ENCODE peak calls at places on chromosome 22, in seven cellular contexts. One of them, this sample, is unnamed.

GRCh38 chr22:28408702-28409101 is 270.9 kb downstream of the TTC28 start:
- DNase-seq in osteoblast: no peak
- DNase-seq in stomach: no peak
- DNase-seq in DND-41: no peak
- DNase-seq in GM23248: no peak
- DNase-seq in esophagus muscularis mucosa: no peak
- DNase-seq in prostate gland: no peak
- DNase-seq in this sample: no peak

GRCh38 chr22:25714739-25715138 is 27.2 kb upstream of the MYO18B start:
- DNase-seq in GM23248: no peak
- DNase-seq in esophagus muscularis mucosa: no peak
- DNase-seq in stomach: no peak
- DNase-seq in DND-41: no peak
- DNase-seq in osteoblast: no peak
- DNase-seq in prostate gland: no peak
- DNase-seq in this sample: no peak

GRCh38 chr22:45976351-45977002 is 485 bp downstream of the WNT7B start:
- DNase-seq in GM23248: peak; percentile 30
- DNase-seq in DND-41: no peak
- DNase-seq in prostate gland: no peak
- DNase-seq in stomach: no peak
- DNase-seq in osteoblast: peak; percentile 79
- DNase-seq in esophagus muscularis mucosa: no peak
- DNase-seq in this sample: no peak

GRCh38 chr22:29801796-29802195 is 34.6 kb downstream of the UQCR10 start:
- DNase-seq in osteoblast: peak; percentile 46
- DNase-seq in prostate gland: no peak
- DNase-seq in stomach: no peak
- DNase-seq in DND-41: no peak
- DNase-seq in GM23248: no peak
- DNase-seq in esophagus muscularis mucosa: no peak
- DNase-seq in this sample: no peak

GRCh38 chr22:27719535-27720227 is 81.9 kb downstream of the MN1 start:
- DNase-seq in prostate gland: peak; percentile 67
- DNase-seq in esophagus muscularis mucosa: no peak
- DNase-seq in osteoblast: peak; percentile 65
- DNase-seq in GM23248: peak; percentile 39
- DNase-seq in DND-41: no peak
- DNase-seq in stomach: no peak
- DNase-seq in this sample: no peak

GRCh38 chr22:36334838-36335603 is 52.7 kb downstream of the MYH9 start:
- DNase-seq in osteoblast: peak; percentile 90
- DNase-seq in DND-41: no peak
- DNase-seq in prostate gland: peak; percentile 51
- DNase-seq in esophagus muscularis mucosa: no peak
- DNase-seq in GM23248: peak; percentile 85
- DNase-seq in stomach: no peak
- DNase-seq in this sample: no peak

GRCh38 chr22:50672471-50673230 is at the start of gene SHANK3:
- DNase-seq in GM23248: no peak
- DNase-seq in stomach: no peak
- DNase-seq in osteoblast: peak; percentile 69
- DNase-seq in prostate gland: no peak
- DNase-seq in DND-41: no peak
- DNase-seq in esophagus muscularis mucosa: no peak
- DNase-seq in this sample: peak; percentile 49

GRCh38 chr22:40557972-40558371 is 78.5 kb downstream of the MRTFA start:
- DNase-seq in stomach: no peak
- DNase-seq in DND-41: no peak
- DNase-seq in osteoblast: no peak
- DNase-seq in prostate gland: no peak
- DNase-seq in esophagus muscularis mucosa: no peak
- DNase-seq in GM23248: no peak
- DNase-seq in this sample: no peak

GRCh38 chr22:28023036-28023435 is 104.0 kb upstream of the PITPNB start:
- DNase-seq in GM23248: no peak
- DNase-seq in DND-41: no peak
- DNase-seq in stomach: no peak
- DNase-seq in prostate gland: no peak
- DNase-seq in osteoblast: peak; percentile 45
- DNase-seq in esophagus muscularis mucosa: no peak
- DNase-seq in this sample: no peak

DNA sequence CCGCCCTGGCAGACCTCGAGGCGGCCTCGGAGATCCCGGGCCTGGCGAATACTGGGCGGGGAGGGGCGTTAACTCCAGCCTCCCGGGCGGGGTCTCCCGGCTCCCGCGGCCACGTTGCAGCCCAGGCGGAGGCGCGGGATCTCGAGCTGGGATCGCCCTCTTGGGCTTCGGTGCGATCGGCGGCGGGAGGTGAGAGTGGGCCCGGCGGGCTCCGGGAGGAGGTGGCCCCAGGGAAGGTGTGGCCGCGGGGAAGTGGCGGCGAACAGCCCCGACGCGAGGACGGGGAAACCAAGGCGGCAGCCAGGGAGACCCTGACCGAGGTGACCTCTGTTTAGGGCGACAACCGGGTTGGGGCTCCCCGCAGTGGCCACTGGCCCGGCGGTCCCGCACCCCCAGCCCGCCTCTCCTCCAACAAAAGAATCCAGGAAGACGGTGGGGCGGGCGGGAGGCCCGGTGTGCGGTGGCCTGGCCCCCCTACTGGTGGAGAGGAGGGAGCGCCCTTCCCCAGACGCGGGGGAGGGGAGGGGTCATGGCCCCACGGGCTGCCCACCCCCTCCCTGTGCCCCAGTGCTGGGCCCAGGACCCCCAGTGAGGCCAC is at the start of gene PHETA2:
- DNase-seq in DND-41: no peak
- DNase-seq in esophagus muscularis mucosa: no peak
- DNase-seq in stomach: peak; percentile 61
- DNase-seq in osteoblast: peak; percentile 91
- DNase-seq in GM23248: peak; percentile 80
- DNase-seq in prostate gland: no peak
- DNase-seq in this sample: peak; percentile 58
- H3K27ac ChIP-seq in DND-41: no peak within 1 kb of the TSS
- H3K27ac ChIP-seq in esophagus muscularis mucosa: peak within 1 kb of the TSS; percentile 91
- H3K27ac ChIP-seq in stomach: peak within 1 kb of the TSS; percentile 97
- H3K27ac ChIP-seq in osteoblast: peak within 1 kb of the TSS; percentile 84
- H3K27ac ChIP-seq in GM23248: peak within 1 kb of the TSS; percentile 75
- H3K27ac ChIP-seq in prostate gland: peak within 1 kb of the TSS; percentile 88
- H3K27ac ChIP-seq in this sample: peak within 1 kb of the TSS; percentile 87

GRCh38 chr22:48366056-48366455 is 1461.6 kb downstream of the BRD1 start:
- DNase-seq in prostate gland: no peak
- DNase-seq in esophagus muscularis mucosa: no peak
- DNase-seq in osteoblast: peak; percentile 17
- DNase-seq in stomach: no peak
- DNase-seq in GM23248: no peak
- DNase-seq in DND-41: no peak
- DNase-seq in this sample: no peak
- H3K27ac ChIP-seq in prostate gland: no peak overlapping the region
- H3K27ac ChIP-seq in esophagus muscularis mucosa: no peak overlapping the region
- H3K27ac ChIP-seq in osteoblast: no peak overlapping the region
- H3K27ac ChIP-seq in stomach: no peak overlapping the region
- H3K27ac ChIP-seq in GM23248: no peak overlapping the region
- H3K27ac ChIP-seq in DND-41: no peak overlapping the region
- H3K27ac ChIP-seq in this sample: no peak overlapping the region

GRCh38 chr22:24120029-24120428 is 61.3 kb upstream of the SUSD2 start:
- DNase-seq in esophagus muscularis mucosa: no peak
- DNase-seq in osteoblast: peak; percentile 39
- DNase-seq in prostate gland: no peak
- DNase-seq in stomach: no peak
- DNase-seq in GM23248: no peak
- DNase-seq in DND-41: no peak
- DNase-seq in this sample: no peak
- H3K27ac ChIP-seq in esophagus muscularis mucosa: no peak overlapping the region
- H3K27ac ChIP-seq in osteoblast: no peak overlapping the region
- H3K27ac ChIP-seq in prostate gland: no peak overlapping the region
- H3K27ac ChIP-seq in stomach: no peak overlapping the region
- H3K27ac ChIP-seq in GM23248: no peak overlapping the region
- H3K27ac ChIP-seq in DND-41: no peak overlapping the region
- H3K27ac ChIP-seq in this sample: no peak overlapping the region

DNA sequence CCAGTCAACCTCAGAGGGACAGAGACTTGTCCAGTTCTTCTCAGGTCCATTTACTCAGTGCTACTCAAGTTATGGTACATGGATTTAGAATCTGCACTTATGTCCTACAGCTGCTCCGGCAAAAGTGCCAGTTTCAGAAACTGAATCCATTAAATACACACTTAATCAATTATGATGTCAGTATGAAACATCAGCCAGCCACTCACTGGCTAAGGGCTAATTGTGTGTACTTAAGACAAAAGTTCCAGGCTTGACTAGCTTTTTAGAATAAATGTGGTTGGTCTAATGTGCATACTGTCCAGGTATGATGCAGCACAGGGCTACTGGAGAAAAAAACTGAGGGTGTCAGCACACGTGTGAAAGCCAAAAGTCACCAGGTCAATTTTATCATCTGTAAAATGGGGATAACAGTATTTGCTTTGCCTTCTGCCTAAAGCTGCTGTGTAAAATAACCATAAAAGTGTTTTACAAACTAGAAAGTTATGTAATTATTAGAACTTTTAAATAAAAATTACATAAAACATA is 55.4 kb upstream of the CYP2D6 start:
- DNase-seq in osteoblast: no peak
- DNase-seq in stomach: no peak
- DNase-seq in esophagus muscularis mucosa: no peak
- DNase-seq in DND-41: no peak
- DNase-seq in GM23248: peak; percentile 8
- DNase-seq in prostate gland: no peak
- DNase-seq in this sample: no peak
- H3K27ac ChIP-seq in osteoblast: no peak overlapping the region
- H3K27ac ChIP-seq in stomach: no peak overlapping the region
- H3K27ac ChIP-seq in esophagus muscularis mucosa: no peak overlapping the region
- H3K27ac ChIP-seq in DND-41: no peak overlapping the region
- H3K27ac ChIP-seq in GM23248: no peak overlapping the region
- H3K27ac ChIP-seq in prostate gland: no peak overlapping the region
- H3K27ac ChIP-seq in this sample: no peak overlapping the region

GRCh38 chr22:42079319-42080251 is at the start of gene SMDT1:
- DNase-seq in osteoblast: peak; percentile 100
- DNase-seq in DND-41: peak; percentile 97
- DNase-seq in GM23248: peak; percentile 100
- DNase-seq in esophagus muscularis mucosa: peak; percentile 100
- DNase-seq in prostate gland: peak; percentile 99
- DNase-seq in stomach: peak; percentile 99
- DNase-seq in this sample: peak; percentile 100
- H3K27ac ChIP-seq in osteoblast: peak within 1 kb of the TSS; percentile 85
- H3K27ac ChIP-seq in DND-41: peak within 1 kb of the TSS; percentile 86
- H3K27ac ChIP-seq in GM23248: peak within 1 kb of the TSS; percentile 93
- H3K27ac ChIP-seq in esophagus muscularis mucosa: peak within 1 kb of the TSS; percentile 99
- H3K27ac ChIP-seq in prostate gland: peak within 1 kb of the TSS; percentile 98
- H3K27ac ChIP-seq in stomach: peak within 1 kb of the TSS; percentile 99
- H3K27ac ChIP-seq in this sample: peak within 1 kb of the TSS; percentile 99

GRCh38 chr22:38176170-38176741 is 5.4 kb downstream of the PLA2G6 start:
- DNase-seq in osteoblast: peak; percentile 88
- DNase-seq in esophagus muscularis mucosa: no peak
- DNase-seq in stomach: peak; percentile 79
- DNase-seq in DND-41: no peak
- DNase-seq in prostate gland: peak; percentile 73
- DNase-seq in GM23248: peak; percentile 30
- DNase-seq in this sample: no peak

GRCh38 chr22:38173156-38173906 is 8.3 kb downstream of the PLA2G6 start:
- DNase-seq in stomach: no peak
- DNase-seq in DND-41: no peak
- DNase-seq in osteoblast: no peak
- DNase-seq in GM23248: no peak
- DNase-seq in prostate gland: no peak
- DNase-seq in esophagus muscularis mucosa: no peak
- DNase-seq in this sample: no peak

GRCh38 chr22:38177044-38177443 is 4.6 kb downstream of the PLA2G6 start:
- DNase-seq in stomach: no peak
- DNase-seq in prostate gland: no peak
- DNase-seq in GM23248: no peak
- DNase-seq in DND-41: no peak
- DNase-seq in osteoblast: no peak
- DNase-seq in esophagus muscularis mucosa: no peak
- DNase-seq in this sample: no peak

GRCh38 chr22:38174626-38175025 is 7.0 kb downstream of the PLA2G6 start:
- DNase-seq in osteoblast: no peak
- DNase-seq in prostate gland: no peak
- DNase-seq in stomach: no peak
- DNase-seq in esophagus muscularis mucosa: no peak
- DNase-seq in GM23248: no peak
- DNase-seq in DND-41: no peak
- DNase-seq in this sample: no peak

GRCh38 chr22:38175206-38176118 is 6.2 kb downstream of the PLA2G6 start:
- DNase-seq in esophagus muscularis mucosa: no peak
- DNase-seq in osteoblast: peak; percentile 62
- DNase-seq in GM23248: no peak
- DNase-seq in stomach: no peak
- DNase-seq in prostate gland: no peak
- DNase-seq in DND-41: no peak
- DNase-seq in this sample: no peak
- H3K27ac ChIP-seq in esophagus muscularis mucosa: peak overlapping the region; percentile 90
- H3K27ac ChIP-seq in osteoblast: no peak overlapping the region
- H3K27ac ChIP-seq in GM23248: no peak overlapping the region
- H3K27ac ChIP-seq in stomach: peak overlapping the region; percentile 95
- H3K27ac ChIP-seq in prostate gland: peak overlapping the region; percentile 95
- H3K27ac ChIP-seq in DND-41: no peak overlapping the region
- H3K27ac ChIP-seq in this sample: no peak overlapping the region

GRCh38 chr22:39309364-39309861 is 10.0 kb downstream of the RPL3 start:
- DNase-seq in GM23248: peak; percentile 61
- DNase-seq in esophagus muscularis mucosa: no peak
- DNase-seq in osteoblast: peak; percentile 55
- DNase-seq in DND-41: no peak
- DNase-seq in prostate gland: peak; percentile 80
- DNase-seq in stomach: no peak
- DNase-seq in this sample: no peak
- H3K27ac ChIP-seq in GM23248: peak overlapping the region; percentile 89
- H3K27ac ChIP-seq in esophagus muscularis mucosa: peak overlapping the region; percentile 70
- H3K27ac ChIP-seq in osteoblast: peak overlapping the region; percentile 73
- H3K27ac ChIP-seq in DND-41: no peak overlapping the region
- H3K27ac ChIP-seq in prostate gland: peak overlapping the region; percentile 73
- H3K27ac ChIP-seq in stomach: peak overlapping the region; percentile 71
- H3K27ac ChIP-seq in this sample: peak overlapping the region; percentile 64

GRCh38 chr22:19962246-19962908 is 20.8 kb upstream of the TXNRD2 start:
- DNase-seq in stomach: peak; percentile 90
- DNase-seq in DND-41: peak; percentile 89
- DNase-seq in prostate gland: peak; percentile 84
- DNase-seq in GM23248: peak; percentile 90
- DNase-seq in osteoblast: peak; percentile 99
- DNase-seq in esophagus muscularis mucosa: no peak
- DNase-seq in this sample: peak; percentile 92
- H3K27ac ChIP-seq in stomach: peak overlapping the region; percentile 88
- H3K27ac ChIP-seq in DND-41: peak overlapping the region; percentile 6
- H3K27ac ChIP-seq in prostate gland: peak overlapping the region; percentile 80
- H3K27ac ChIP-seq in GM23248: no peak overlapping the region
- H3K27ac ChIP-seq in osteoblast: no peak overlapping the region
- H3K27ac ChIP-seq in esophagus muscularis mucosa: no peak overlapping the region
- H3K27ac ChIP-seq in this sample: peak overlapping the region; percentile 95

GRCh38 chr22:39287076-39287743 is 32.2 kb downstream of the RPL3 start:
- DNase-seq in prostate gland: no peak
- DNase-seq in GM23248: no peak
- DNase-seq in esophagus muscularis mucosa: no peak
- DNase-seq in osteoblast: peak; percentile 85
- DNase-seq in stomach: no peak
- DNase-seq in DND-41: no peak
- DNase-seq in this sample: no peak
- H3K27ac ChIP-seq in prostate gland: no peak overlapping the region
- H3K27ac ChIP-seq in GM23248: no peak overlapping the region
- H3K27ac ChIP-seq in esophagus muscularis mucosa: no peak overlapping the region
- H3K27ac ChIP-seq in osteoblast: no peak overlapping the region
- H3K27ac ChIP-seq in stomach: peak overlapping the region; percentile 42
- H3K27ac ChIP-seq in DND-41: no peak overlapping the region
- H3K27ac ChIP-seq in this sample: peak overlapping the region; percentile 27